ENCODE peak calls at places on chromosomes 7 and 10, in nine cellular contexts. D, Y, G, Z, E, X, W, V and U are unnamed samples.

GRCh38 chr10:131174651-131175540 is 136.6 kb downstream of the TCERG1L start:
- DNase-seq in X (no peak), Z (no peak), G (no peak), E (no peak), D (no peak), W (no peak), Y (no peak), V (no peak), U (no peak)

GRCh38 chr7:40520986-40521738 is 386.4 kb downstream of the SUGCT start:
- DNase-seq in Y (no peak), E (no peak), D (no peak), W (no peak), Z (no peak), G (no peak), X (no peak), V (no peak), U (no peak)

GRCh38 chr10:26890956-26891355 is 30.2 kb upstream of the ABI1 start:
- DNase-seq in X (no peak), W (no peak), E (peak; percentile 10), V (peak; percentile 71), Y (peak; percentile 68), G (peak; percentile 81), D (no peak), Z (peak; percentile 55), U (no peak)

GRCh38 chr10:103839867-103840746 is 15.3 kb downstream of the SH3PXD2A start:
- DNase-seq in V (peak; percentile 35), X (no peak), Z (no peak), Y (no peak), D (peak; percentile 79), W (peak; percentile 92), E (no peak), G (no peak), U (no peak)

GRCh38 chr7:158819571-158820203 is 9.6 kb downstream of the ESYT2 start:
- DNase-seq in Z (no peak), V (no peak), W (no peak), D (no peak), E (no peak), X (no peak), Y (no peak), G (peak; percentile 71), U (no peak)

GRCh38 chr7:16344927-16345326 is 76.4 kb downstream of the CRPPA start:
- DNase-seq in X (no peak), V (no peak), G (no peak), W (no peak), E (no peak), D (no peak), Z (no peak), Y (no peak), U (no peak)

GRCh38 chr10:28077889-28078288 is 79.0 kb upstream of the ODAD2 start:
- DNase-seq in X (peak; percentile 81), Y (no peak), V (no peak), G (no peak), E (no peak), Z (peak; percentile 67), D (no peak), W (no peak), U (no peak)

GRCh38 chr10:31401287-31401686 is 82.3 kb downstream of the ZEB1 start:
- DNase-seq in E (no peak), V (no peak), Y (no peak), X (no peak), D (no peak), W (peak; percentile 29), G (no peak), Z (no peak), U (no peak)

GRCh38 chr7:106521115-106521514 is 139.8 kb downstream of the CCDC71L start:
- DNase-seq in Y (no peak), Z (no peak), V (no peak), G (no peak), X (no peak), W (no peak), E (no peak), D (no peak), U (peak; percentile 15)
- TF ChIP-seq CTCF in Y (no peak), Z (no peak), V (no peak), G (no peak), X (no peak), W (no peak), E (no peak), D (no peak), U (no peak)

GRCh38 chr10:88963318-88963717 is 10.7 kb upstream of the ACTA2 start:
- DNase-seq in D (no peak), W (no peak), Y (no peak), G (no peak), X (no peak), Z (no peak), V (no peak), E (no peak), U (no peak)
- TF ChIP-seq CTCF in D (no peak), W (no peak), Y (peak; percentile 30), G (no peak), X (no peak), Z (peak; percentile 6), V (peak; percentile 40), E (no peak), U (no peak)

DNA sequence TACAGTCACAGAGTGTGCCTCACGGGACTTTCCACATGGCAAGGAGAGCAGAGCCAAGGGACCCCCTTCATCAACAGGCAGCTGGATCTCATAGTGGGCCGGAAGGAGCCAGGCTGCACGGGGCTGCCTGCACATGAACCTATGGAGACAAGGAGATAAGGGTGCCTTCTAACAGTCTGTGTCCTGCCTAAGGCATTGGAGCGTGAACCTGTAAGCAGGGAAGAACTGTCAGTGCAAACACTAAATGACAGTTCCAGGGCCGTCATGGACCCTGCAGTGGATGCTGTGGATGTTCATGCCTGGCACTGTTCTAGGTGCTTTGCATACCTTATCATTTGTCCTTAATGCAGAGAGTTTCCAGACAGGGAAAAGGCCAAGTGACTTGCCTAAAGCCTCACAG is 85.9 kb downstream of the WIPF3 start:
- DNase-seq in D (no peak), X (no peak), Y (no peak), E (no peak), G (no peak), W (no peak), Z (no peak), V (no peak), U (no peak)
- TF ChIP-seq CTCF in D (no peak), X (no peak), Y (no peak), E (no peak), G (no peak), W (no peak), Z (no peak), V (no peak), U (no peak)

GRCh38 chr10:15720635-15721310 is 1.1 kb upstream of the ITGA8 start:
- DNase-seq in D (no peak), V (no peak), W (no peak), Z (no peak), G (no peak), Y (no peak), E (no peak), X (no peak), U (no peak)

GRCh38 chr10:15715619-15716227 is 4.0 kb downstream of the ITGA8 start:
- DNase-seq in G (peak; percentile 42), Y (peak; percentile 46), Z (no peak), W (no peak), E (no peak), V (peak; percentile 55), X (no peak), D (no peak), U (no peak)

GRCh38 chr10:15719062-15719898 is 442 bp downstream of the ITGA8 start:
- DNase-seq in E (no peak), W (no peak), V (peak; percentile 35), G (peak; percentile 24), D (no peak), Y (peak; percentile 16), X (no peak), Z (no peak), U (no peak)

GRCh38 chr10:15718495-15719061 is 1.1 kb downstream of the ITGA8 start:
- DNase-seq in G (no peak), Z (no peak), X (no peak), W (no peak), Y (no peak), E (no peak), D (no peak), V (peak; percentile 4), U (no peak)

GRCh38 chr10:15719899-15720634 is at the start of gene ITGA8:
- DNase-seq in X (no peak), Z (no peak), Y (peak; percentile 30), W (no peak), E (no peak), D (no peak), V (peak; percentile 72), G (peak; percentile 39), U (peak; percentile 27)
- TF ChIP-seq CTCF in X (peak; percentile 63), Z (peak; percentile 60), Y (peak; percentile 36), W (no peak), E (peak; percentile 26), D (peak; percentile 44), V (peak; percentile 53), G (peak; percentile 61), U (peak; percentile 31)

GRCh38 chr7:105137898-105138297 is 123.9 kb downstream of the KMT2E start:
- DNase-seq in G (no peak), D (no peak), Z (no peak), E (no peak), Y (no peak), V (no peak), X (no peak), W (no peak), U (no peak)

GRCh38 chr7:105136221-105136620 is 122.2 kb downstream of the KMT2E start:
- DNase-seq in W (no peak), D (no peak), E (no peak), Y (no peak), V (no peak), G (no peak), Z (no peak), X (no peak), U (no peak)

GRCh38 chr7:105139381-105139780 is 125.4 kb downstream of the KMT2E start:
- DNase-seq in V (no peak), E (no peak), X (no peak), D (no peak), W (no peak), G (no peak), Z (no peak), Y (no peak), U (no peak)

GRCh38 chr7:105141068-105141467 is 127.1 kb downstream of the KMT2E start:
- DNase-seq in W (no peak), Y (peak; percentile 72), X (no peak), G (peak; percentile 60), D (no peak), E (no peak), Z (peak; percentile 3), V (no peak), U (peak; percentile 31)
- TF ChIP-seq CTCF in W (no peak), Y (peak; percentile 63), X (peak; percentile 55), G (peak; percentile 58), D (no peak), E (peak; percentile 32), Z (peak; percentile 47), V (no peak), U (no peak)

DNA sequence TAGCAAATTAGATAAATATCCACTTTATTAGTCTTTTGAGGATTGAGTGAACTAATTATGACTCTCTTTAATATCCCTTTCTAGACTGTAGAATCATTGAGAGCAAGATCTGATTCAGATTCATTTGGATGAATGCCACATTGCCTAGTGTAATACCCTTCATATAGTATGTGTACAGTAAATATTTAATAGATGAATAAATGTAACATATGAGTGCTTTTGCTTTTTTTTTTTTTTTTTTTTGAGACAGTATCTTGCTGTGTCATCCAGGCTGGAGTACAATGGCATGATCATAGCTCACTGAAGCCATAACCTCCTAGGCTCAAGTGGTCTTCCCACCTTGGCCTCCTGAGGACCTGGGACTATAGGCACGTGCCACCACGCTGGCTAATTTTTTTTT is 14.8 kb downstream of the SAMD8 start:
- DNase-seq in Z (no peak), Y (no peak), W (no peak), V (no peak), G (no peak), E (no peak), D (no peak), X (no peak), U (no peak)
- TF ChIP-seq CTCF in Z (no peak), Y (no peak), W (no peak), V (no peak), G (no peak), E (no peak), D (no peak), X (no peak), U (no peak)